ENCODE peak calls at places on chromosomes 2 and 18, in eight cellular contexts. J is PC-3, B is prostate gland, K is IMR-90, S is lower lobe of right lung, M is HCT116, V is fibroblast of lung, H is A549. X is an unnamed sample. For H3K4me1, the result is how much of the 10 kb centered on the place peaks cover.

GRCh38 chr2:180892081-180892480 is 88.3 kb upstream of the UBE2E3 start:
- DNase-seq in J (no peak), B (no peak), K (no peak), S (no peak), M (no peak), V (no peak), H (no peak), X (no peak)

GRCh38 chr2:146806295-146807005 is 1038.4 kb upstream of the ACVR2A start:
- DNase-seq in J (peak), B (no peak), K (peak), S (no peak), M (no peak), V (peak), H (no peak), X (no peak)

GRCh38 chr2:45399040-45399784 is 211.9 kb downstream of the SRBD1 start:
- DNase-seq in J (no peak), B (no peak), K (no peak), S (no peak), M (no peak), V (no peak), H (no peak), X (no peak)

GRCh38 chr2:15673919-15674636 is 82.4 kb downstream of the DDX1 start:
- DNase-seq in J (no peak), B (no peak), K (peak), S (peak), M (peak), V (peak), H (no peak), X (peak)

GRCh38 chr2:29110916-29111315 is 4.3 kb upstream of the CLIP4 start:
- DNase-seq in J (peak), B (no peak), K (peak), S (no peak), M (no peak), V (peak), H (no peak), X (no peak)

GRCh38 chr18:49047540-49047939 is 96.8 kb upstream of the SMAD7 start:
- DNase-seq in J (no peak), B (no peak), K (no peak), S (no peak), M (no peak), V (no peak), H (no peak), X (no peak)

GRCh38 chr2:218166791-218167190 is at the start of gene CXCR1:
- DNase-seq in J (peak), B (no peak), K (no peak), S (no peak), M (no peak), V (no peak), H (no peak), X (no peak)

GRCh38 chr2:224284134-224284946 is 117.6 kb downstream of the FAM124B start:
- DNase-seq in J (peak), B (peak), K (peak), S (no peak), M (peak), V (no peak), H (peak), X (no peak)

GRCh38 chr2:207330912-207331311 is 165.2 kb upstream of the KLF7 start:
- DNase-seq in J (peak), B (no peak), K (peak), S (no peak), M (peak), V (peak), H (peak), X (no peak)

GRCh38 chr2:3289164-3289515 is 88.5 kb downstream of the EIPR1 start:
- DNase-seq in J (no peak), B (no peak), K (no peak), S (no peak), M (no peak), V (no peak), H (no peak), X (no peak)

GRCh38 chr2:198098918-198099317 is 294.5 kb downstream of the PLCL1 start:
- DNase-seq in J (no peak), B (no peak), K (peak), S (no peak), M (no peak), V (peak), H (no peak), X (no peak)

GRCh38 chr2:1224901-1225300 is 188.4 kb upstream of the TPO start:
- DNase-seq in J (no peak), B (no peak), K (no peak), S (no peak), M (no peak), V (no peak), H (no peak), X (no peak)

GRCh38 chr2:234218261-234219180 is 168.0 kb downstream of the SPP2 start:
- DNase-seq in J (no peak), B (no peak), K (no peak), S (no peak), M (no peak), V (no peak), H (no peak), X (no peak)

GRCh38 chr18:7273301-7273911 is 42.5 kb downstream of the LRRC30 start:
- DNase-seq in J (peak), B (peak), K (peak), S (peak), M (no peak), V (peak), H (no peak), X (no peak)

GRCh38 chr18:32289480-32290075 is 99.7 kb downstream of the MEP1B start:
- DNase-seq in J (peak), B (peak), K (peak), S (no peak), M (peak), V (peak), H (peak), X (peak)

GRCh38 chr2:164514491-164514890 is 106.8 kb downstream of the GRB14 start:
- DNase-seq in J (peak), B (no peak), K (no peak), S (no peak), M (no peak), V (peak), H (no peak), X (peak)

GRCh38 chr2:164143183-164143930 is 407.5 kb upstream of the FIGN start:
- DNase-seq in J (no peak), B (no peak), K (no peak), S (no peak), M (no peak), V (no peak), H (no peak), X (no peak)

DNA sequence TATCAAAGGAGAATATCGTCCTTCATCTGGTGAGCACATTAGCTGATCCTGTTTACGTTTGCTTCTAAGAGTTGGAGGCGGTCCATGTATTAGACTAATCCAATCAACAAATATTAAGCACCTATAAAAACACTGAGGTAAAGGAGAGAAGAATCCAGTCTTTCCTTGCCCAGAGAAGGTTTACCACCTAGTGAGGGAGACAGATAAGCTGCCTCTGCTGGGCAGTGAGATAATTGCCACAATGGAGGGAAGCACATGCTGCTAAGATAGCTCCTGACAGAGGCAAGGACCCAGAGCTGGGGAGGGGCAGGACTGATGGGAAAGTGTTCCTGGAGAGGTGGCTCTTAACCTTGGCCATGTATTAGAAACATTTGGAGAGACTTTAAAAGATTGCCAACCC is 36.7 kb upstream of the ST8SIA5 start:
- DNase-seq in J (peak), B (no peak), K (no peak), S (no peak), M (no peak), V (no peak), H (no peak), X (peak)
- TF ChIP-seq CTCF in J (no peak), B (no peak), K (no peak), S (no peak), M (peak), V (no peak), H (no peak), X (no peak)

GRCh38 chr2:69837533-69837932 is 8.1 kb downstream of the GMCL1 start:
- DNase-seq in J (no peak), B (no peak), K (no peak), S (no peak), M (no peak), V (no peak), H (no peak), X (no peak)

GRCh38 chr2:69835666-69836065 is 6.2 kb downstream of the GMCL1 start:
- DNase-seq in J (no peak), B (no peak), K (no peak), S (no peak), M (no peak), V (no peak), H (no peak), X (no peak)

GRCh38 chr2:69831354-69831905 is 2.0 kb downstream of the GMCL1 start:
- DNase-seq in J (no peak), B (no peak), K (no peak), S (no peak), M (no peak), V (peak), H (no peak), X (no peak)

GRCh38 chr2:69833752-69834151 is 4.3 kb downstream of the GMCL1 start:
- DNase-seq in J (no peak), B (no peak), K (no peak), S (no peak), M (no peak), V (no peak), H (no peak), X (no peak)

DNA sequence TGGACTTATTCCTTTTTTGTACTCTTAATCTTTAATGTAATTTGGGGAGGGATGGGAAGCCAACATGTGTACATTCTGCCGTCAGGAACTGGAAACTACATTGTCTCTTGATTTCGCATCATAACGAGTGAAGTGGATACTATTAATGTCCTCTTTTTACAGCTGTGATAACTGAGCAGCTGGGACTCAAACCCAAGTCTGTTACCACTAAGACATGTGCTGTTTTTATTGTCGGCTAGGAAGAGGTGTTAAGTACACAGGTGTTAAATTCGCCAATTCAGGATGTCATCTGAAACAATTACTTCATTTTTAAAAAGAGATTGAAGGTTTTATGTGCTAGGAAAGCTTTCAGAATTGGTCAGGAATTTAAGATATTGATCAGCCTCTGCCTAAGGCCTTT is 6.9 kb downstream of the GMCL1 start:
- DNase-seq in J (no peak), B (no peak), K (no peak), S (no peak), M (no peak), V (no peak), H (no peak), X (no peak)
- H3K4me1 ChIP-seq in J (under half), B (under half), K (under half), S (under half), M (under half), V (under half), H (under half), X (under half)

GRCh38 chr2:182646763-182647498 is 69.1 kb upstream of the DNAJC10 start:
- DNase-seq in J (no peak), B (no peak), K (no peak), S (no peak), M (no peak), V (no peak), H (no peak), X (no peak)

GRCh38 chr2:182652326-182652725 is 63.7 kb upstream of the DNAJC10 start:
- DNase-seq in J (no peak), B (no peak), K (no peak), S (no peak), M (no peak), V (no peak), H (no peak), X (no peak)

GRCh38 chr2:182647499-182647787 is 68.6 kb upstream of the DNAJC10 start:
- DNase-seq in J (no peak), B (no peak), K (no peak), S (no peak), M (no peak), V (no peak), H (no peak), X (no peak)

GRCh38 chr2:182649316-182649715 is 66.7 kb upstream of the DNAJC10 start:
- DNase-seq in J (peak), B (no peak), K (peak), S (no peak), M (peak), V (peak), H (peak), X (peak)

GRCh38 chr2:182650704-182651103 is 65.4 kb upstream of the DNAJC10 start:
- DNase-seq in J (peak), B (no peak), K (peak), S (no peak), M (peak), V (peak), H (peak), X (peak)
- TF ChIP-seq CTCF in J (peak), B (peak), K (peak), S (peak), M (peak), V (no peak), H (peak), X (peak)

GRCh38 chr2:160063266-160063665 is 851 bp upstream of the PLA2R1 start:
- DNase-seq in J (no peak), B (no peak), K (no peak), S (no peak), M (no peak), V (no peak), H (no peak), X (no peak)

GRCh38 chr2:160061533-160062282 is 707 bp downstream of the PLA2R1 start:
- DNase-seq in J (no peak), B (no peak), K (no peak), S (peak), M (no peak), V (no peak), H (peak), X (no peak)

GRCh38 chr2:160063895-160064577 is 1.6 kb upstream of the PLA2R1 start:
- DNase-seq in J (no peak), B (no peak), K (no peak), S (no peak), M (no peak), V (no peak), H (no peak), X (no peak)

GRCh38 chr2:160062283-160063005 is at the start of gene PLA2R1:
- DNase-seq in J (peak), B (peak), K (peak), S (peak), M (no peak), V (peak), H (peak), X (peak)

GRCh38 chr2:160064916-160065315 is 2.5 kb upstream of the PLA2R1 start:
- DNase-seq in J (no peak), B (no peak), K (no peak), S (no peak), M (no peak), V (no peak), H (no peak), X (no peak)
- H3K4me1 ChIP-seq in J (under half), B (under half), K (under half), S (under half), M (under half), V (under half), H (under half), X (under half)

GRCh38 chr2:174815524-174815923 is 51.3 kb upstream of the CHRNA1 start:
- DNase-seq in J (no peak), B (no peak), K (no peak), S (no peak), M (no peak), V (peak), H (no peak), X (no peak)

DNA sequence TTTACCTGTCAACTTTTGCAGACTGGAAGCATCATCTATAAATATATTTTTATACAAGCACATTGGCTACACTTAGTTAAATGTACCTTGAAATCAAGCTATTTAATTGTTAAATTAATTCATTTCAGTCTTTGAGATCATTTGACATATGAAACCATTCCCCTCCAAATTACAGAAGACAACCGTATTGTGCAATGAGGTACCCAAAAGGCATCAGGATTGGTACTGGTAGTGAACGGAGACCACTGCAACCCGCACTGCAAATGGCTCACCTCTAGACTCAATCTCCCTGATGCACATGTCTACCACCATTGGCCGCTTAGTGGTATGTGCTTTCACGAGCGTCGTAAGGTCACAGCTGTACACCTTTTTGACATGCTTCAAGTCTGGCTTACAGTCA is 47.8 kb upstream of the CHRNA1 start:
- DNase-seq in J (no peak), B (no peak), K (no peak), S (no peak), M (no peak), V (no peak), H (no peak), X (no peak)
- TF ChIP-seq CTCF in J (no peak), B (no peak), K (no peak), S (no peak), M (no peak), V (no peak), H (no peak), X (no peak)

GRCh38 chr2:177380181-177380580 is 12.4 kb upstream of the AGPS start:
- DNase-seq in J (no peak), B (no peak), K (no peak), S (no peak), M (no peak), V (no peak), H (no peak), X (no peak)

GRCh38 chr2:177383935-177384334 is 8.6 kb upstream of the AGPS start:
- DNase-seq in J (no peak), B (no peak), K (no peak), S (no peak), M (no peak), V (no peak), H (no peak), X (no peak)

DNA sequence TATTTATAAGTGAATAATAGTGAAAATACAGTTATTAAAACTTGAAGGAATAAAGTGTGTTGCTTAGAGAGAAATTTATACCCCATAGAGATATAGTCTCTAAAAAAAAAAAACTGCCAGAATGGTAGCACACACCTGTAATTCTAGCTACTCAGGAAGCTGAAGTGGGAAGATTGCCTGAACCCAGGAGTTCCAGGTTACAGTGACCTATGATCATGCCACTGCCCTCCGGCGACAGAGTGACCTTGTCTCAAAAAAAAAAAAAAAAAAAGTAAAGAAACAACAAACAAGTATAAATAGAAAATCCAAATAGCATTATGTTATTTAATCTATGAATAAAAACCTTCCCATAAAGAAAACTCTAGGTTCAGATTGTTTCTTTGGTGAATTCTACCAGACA is 7.4 kb upstream of the AGPS start:
- DNase-seq in J (no peak), B (no peak), K (no peak), S (no peak), M (no peak), V (no peak), H (no peak), X (no peak)
- H3K4me1 ChIP-seq in J (under half), B (under half), K (under half), S (under half), M (under half), V (under half), H (under half), X (under half)

DNA sequence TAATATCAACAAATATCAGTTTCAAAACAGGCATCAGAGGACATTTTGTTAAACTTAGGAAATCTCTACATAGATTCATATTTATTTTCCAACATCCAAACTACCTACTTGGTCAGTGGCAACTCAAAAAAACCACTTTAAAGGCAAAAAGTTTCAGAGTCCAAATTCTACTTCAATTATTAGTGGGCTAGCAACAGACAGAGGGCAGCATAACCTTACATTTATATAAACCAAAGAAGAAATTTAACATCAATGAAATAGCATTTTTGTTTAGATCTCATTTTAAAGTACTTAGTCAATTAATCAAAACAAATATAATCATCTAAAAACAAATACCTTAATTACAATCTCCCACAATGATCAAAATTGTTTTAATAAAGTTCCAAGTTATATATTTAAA is 33.3 kb downstream of the RTTN start:
- DNase-seq in J (peak), B (no peak), K (peak), S (no peak), M (no peak), V (no peak), H (no peak), X (no peak)
- TF ChIP-seq CTCF in J (peak), B (peak), K (peak), S (peak), M (peak), V (peak), H (peak), X (peak)